ENCODE peak calls at places on chromosomes 6 and 20, in six cellular contexts. A, P, B, Q, I and U are unnamed samples.
A peak's percentile ranks its signal among the peaks of the same experiment; 100 is the strongest.

GRCh38 chr20:51678041-51678697 is 90.0 kb downstream of the ATP9A start:
- DNase-seq in A (peak; percentile 34), B (no peak), P (no peak), Q (no peak), I (no peak), U (no peak)

GRCh38 chr6:157163434-157164159 is 159.7 kb downstream of the TMEM242 start:
- DNase-seq in B (no peak), P (no peak), A (no peak), I (no peak), Q (no peak), U (no peak)

GRCh38 chr20:59318201-59318790 is 17.9 kb downstream of the EDN3 start:
- DNase-seq in B (no peak), Q (no peak), P (no peak), A (no peak), I (no peak), U (no peak)

GRCh38 chr6:144478487-144478886 is 193.4 kb downstream of the UTRN start:
- DNase-seq in A (no peak), B (no peak), P (peak; percentile 37), I (no peak), Q (no peak), U (no peak)

GRCh38 chr6:6688283-6688682 is 99.8 kb downstream of the LY86 start:
- DNase-seq in Q (no peak), B (no peak), P (peak; percentile 41), I (no peak), A (no peak), U (no peak)

GRCh38 chr6:158008894-158009891 is 27.5 kb downstream of the SYNJ2 start:
- DNase-seq in P (peak; percentile 37), B (no peak), A (no peak), Q (peak; percentile 16), I (no peak), U (no peak)

GRCh38 chr6:148814082-148814790 is 67.4 kb downstream of the UST start:
- DNase-seq in I (no peak), Q (no peak), B (no peak), P (no peak), A (no peak), U (no peak)

GRCh38 chr20:50731930-50732690 is 730 bp downstream of the PARD6B start:
- DNase-seq in A (no peak), B (peak; percentile 48), Q (no peak), I (peak; percentile 53), P (no peak), U (peak; percentile 34)

GRCh38 chr20:39338977-39339376 is 376.8 kb downstream of the DHX35 start:
- DNase-seq in I (no peak), Q (no peak), B (no peak), P (no peak), A (no peak), U (no peak)

GRCh38 chr20:34368547-34368946 is 5.5 kb downstream of the ITCH start:
- DNase-seq in P (no peak), B (no peak), A (no peak), Q (no peak), I (no peak), U (no peak)